ENCODE peak calls at places on chromosomes 4 and X, in nine cellular contexts. One of them, this sample, is unnamed.

GRCh38 chr4:147599764-147600163 is 17.4 kb upstream of the TMEM184C start:
- DNase-seq in stimulated activated CD4-positive, alpha-beta T cell treated with anti-CD3 and anti-CD28 coated beads, TNF-alpha, amount 100 ng/mL, for 48 hours: no peak
- DNase-seq in neuronal stem cell: no peak
- DNase-seq in pons: no peak
- DNase-seq in A549: no peak
- DNase-seq in GM13976: no peak
- DNase-seq in Ammon's horn: no peak
- DNase-seq in stimulated activated naive CD8-positive, alpha-beta T cell treated with anti-CD3 and anti-CD28 coated beads, Interleukin-15, Interleukin-2, amounts not matched to agents 100 U/mL and 50 U/mL, for 24 hours: no peak
- DNase-seq in upper lobe of left lung: no peak
- DNase-seq in this sample: peak

GRCh38 chr4:126364290-126364978 is 1049.7 kb downstream of the FAT4 start:
- DNase-seq in GM13976: no peak
- DNase-seq in stimulated activated CD4-positive, alpha-beta T cell treated with anti-CD3 and anti-CD28 coated beads, TNF-alpha, amount 100 ng/mL, for 48 hours: no peak
- DNase-seq in pons: no peak
- DNase-seq in neuronal stem cell: no peak
- DNase-seq in A549: no peak
- DNase-seq in upper lobe of left lung: no peak
- DNase-seq in stimulated activated naive CD8-positive, alpha-beta T cell treated with anti-CD3 and anti-CD28 coated beads, Interleukin-15, Interleukin-2, amounts not matched to agents 100 U/mL and 50 U/mL, for 24 hours: no peak
- DNase-seq in Ammon's horn: no peak
- DNase-seq in this sample: no peak

GRCh38 chr4:119861731-119862130 is 204.9 kb downstream of the MAD2L1 start:
- DNase-seq in pons: peak
- DNase-seq in A549: no peak
- DNase-seq in neuronal stem cell: no peak
- DNase-seq in upper lobe of left lung: no peak
- DNase-seq in GM13976: no peak
- DNase-seq in Ammon's horn: no peak
- DNase-seq in stimulated activated naive CD8-positive, alpha-beta T cell treated with anti-CD3 and anti-CD28 coated beads, Interleukin-15, Interleukin-2, amounts not matched to agents 100 U/mL and 50 U/mL, for 24 hours: no peak
- DNase-seq in stimulated activated CD4-positive, alpha-beta T cell treated with anti-CD3 and anti-CD28 coated beads, TNF-alpha, amount 100 ng/mL, for 48 hours: no peak
- DNase-seq in this sample: no peak

GRCh38 chr4:30903493-30903892 is 183.3 kb downstream of the PCDH7 start:
- DNase-seq in A549: no peak
- DNase-seq in Ammon's horn: no peak
- DNase-seq in stimulated activated naive CD8-positive, alpha-beta T cell treated with anti-CD3 and anti-CD28 coated beads, Interleukin-15, Interleukin-2, amounts not matched to agents 100 U/mL and 50 U/mL, for 24 hours: no peak
- DNase-seq in neuronal stem cell: no peak
- DNase-seq in GM13976: no peak
- DNase-seq in upper lobe of left lung: no peak
- DNase-seq in stimulated activated CD4-positive, alpha-beta T cell treated with anti-CD3 and anti-CD28 coated beads, TNF-alpha, amount 100 ng/mL, for 48 hours: no peak
- DNase-seq in pons: no peak
- DNase-seq in this sample: peak

GRCh38 chr4:155952546-155952945 is 1.1 kb downstream of the CTSO start:
- DNase-seq in A549: no peak
- DNase-seq in GM13976: no peak
- DNase-seq in stimulated activated naive CD8-positive, alpha-beta T cell treated with anti-CD3 and anti-CD28 coated beads, Interleukin-15, Interleukin-2, amounts not matched to agents 100 U/mL and 50 U/mL, for 24 hours: no peak
- DNase-seq in neuronal stem cell: no peak
- DNase-seq in Ammon's horn: no peak
- DNase-seq in upper lobe of left lung: no peak
- DNase-seq in stimulated activated CD4-positive, alpha-beta T cell treated with anti-CD3 and anti-CD28 coated beads, TNF-alpha, amount 100 ng/mL, for 48 hours: no peak
- DNase-seq in pons: no peak
- DNase-seq in this sample: no peak

GRCh38 chr4:951186-951585 is 18.9 kb downstream of the TMEM175 start:
- DNase-seq in pons: no peak
- DNase-seq in GM13976: no peak
- DNase-seq in upper lobe of left lung: no peak
- DNase-seq in Ammon's horn: no peak
- DNase-seq in A549: no peak
- DNase-seq in stimulated activated CD4-positive, alpha-beta T cell treated with anti-CD3 and anti-CD28 coated beads, TNF-alpha, amount 100 ng/mL, for 48 hours: no peak
- DNase-seq in stimulated activated naive CD8-positive, alpha-beta T cell treated with anti-CD3 and anti-CD28 coated beads, Interleukin-15, Interleukin-2, amounts not matched to agents 100 U/mL and 50 U/mL, for 24 hours: no peak
- DNase-seq in neuronal stem cell: no peak
- DNase-seq in this sample: no peak

GRCh38 chr4:165457793-165458192 is 79.0 kb downstream of the CPE start:
- DNase-seq in pons: no peak
- DNase-seq in A549: no peak
- DNase-seq in upper lobe of left lung: no peak
- DNase-seq in GM13976: no peak
- DNase-seq in stimulated activated CD4-positive, alpha-beta T cell treated with anti-CD3 and anti-CD28 coated beads, TNF-alpha, amount 100 ng/mL, for 48 hours: no peak
- DNase-seq in stimulated activated naive CD8-positive, alpha-beta T cell treated with anti-CD3 and anti-CD28 coated beads, Interleukin-15, Interleukin-2, amounts not matched to agents 100 U/mL and 50 U/mL, for 24 hours: no peak
- DNase-seq in Ammon's horn: no peak
- DNase-seq in neuronal stem cell: no peak
- DNase-seq in this sample: no peak

GRCh38 chr4:926538-926937 is 5.6 kb downstream of the GAK start:
- DNase-seq in A549: peak
- DNase-seq in upper lobe of left lung: peak
- DNase-seq in stimulated activated naive CD8-positive, alpha-beta T cell treated with anti-CD3 and anti-CD28 coated beads, Interleukin-15, Interleukin-2, amounts not matched to agents 100 U/mL and 50 U/mL, for 24 hours: no peak
- DNase-seq in GM13976: no peak
- DNase-seq in Ammon's horn: no peak
- DNase-seq in stimulated activated CD4-positive, alpha-beta T cell treated with anti-CD3 and anti-CD28 coated beads, TNF-alpha, amount 100 ng/mL, for 48 hours: no peak
- DNase-seq in neuronal stem cell: peak
- DNase-seq in pons: no peak
- DNase-seq in this sample: no peak

GRCh38 chr4:72971572-72971971 is 97.9 kb downstream of the COX18 start:
- DNase-seq in upper lobe of left lung: no peak
- DNase-seq in stimulated activated naive CD8-positive, alpha-beta T cell treated with anti-CD3 and anti-CD28 coated beads, Interleukin-15, Interleukin-2, amounts not matched to agents 100 U/mL and 50 U/mL, for 24 hours: no peak
- DNase-seq in Ammon's horn: no peak
- DNase-seq in stimulated activated CD4-positive, alpha-beta T cell treated with anti-CD3 and anti-CD28 coated beads, TNF-alpha, amount 100 ng/mL, for 48 hours: no peak
- DNase-seq in pons: no peak
- DNase-seq in GM13976: no peak
- DNase-seq in neuronal stem cell: no peak
- DNase-seq in A549: peak
- DNase-seq in this sample: peak

GRCh38 chrX:23332101-23332887 is 2.4 kb upstream of the PTCHD1 start:
- DNase-seq in pons: peak
- DNase-seq in GM13976: peak
- DNase-seq in A549: no peak
- DNase-seq in stimulated activated naive CD8-positive, alpha-beta T cell treated with anti-CD3 and anti-CD28 coated beads, Interleukin-15, Interleukin-2, amounts not matched to agents 100 U/mL and 50 U/mL, for 24 hours: peak
- DNase-seq in upper lobe of left lung: no peak
- DNase-seq in stimulated activated CD4-positive, alpha-beta T cell treated with anti-CD3 and anti-CD28 coated beads, TNF-alpha, amount 100 ng/mL, for 48 hours: no peak
- DNase-seq in Ammon's horn: peak
- DNase-seq in neuronal stem cell: no peak
- DNase-seq in this sample: no peak

GRCh38 chr4:600850-601515 is 24.4 kb upstream of the PDE6B start:
- DNase-seq in stimulated activated naive CD8-positive, alpha-beta T cell treated with anti-CD3 and anti-CD28 coated beads, Interleukin-15, Interleukin-2, amounts not matched to agents 100 U/mL and 50 U/mL, for 24 hours: peak
- DNase-seq in Ammon's horn: peak
- DNase-seq in neuronal stem cell: no peak
- DNase-seq in pons: no peak
- DNase-seq in stimulated activated CD4-positive, alpha-beta T cell treated with anti-CD3 and anti-CD28 coated beads, TNF-alpha, amount 100 ng/mL, for 48 hours: peak
- DNase-seq in GM13976: peak
- DNase-seq in upper lobe of left lung: no peak
- DNase-seq in A549: no peak
- DNase-seq in this sample: no peak

GRCh38 chr4:133156096-133156495 is 7.0 kb downstream of the PCDH10 start:
- DNase-seq in neuronal stem cell: no peak
- DNase-seq in Ammon's horn: peak
- DNase-seq in upper lobe of left lung: no peak
- DNase-seq in GM13976: no peak
- DNase-seq in pons: peak
- DNase-seq in stimulated activated naive CD8-positive, alpha-beta T cell treated with anti-CD3 and anti-CD28 coated beads, Interleukin-15, Interleukin-2, amounts not matched to agents 100 U/mL and 50 U/mL, for 24 hours: no peak
- DNase-seq in A549: no peak
- DNase-seq in stimulated activated CD4-positive, alpha-beta T cell treated with anti-CD3 and anti-CD28 coated beads, TNF-alpha, amount 100 ng/mL, for 48 hours: no peak
- DNase-seq in this sample: no peak

GRCh38 chrX:7706032-7706431 is 136.9 kb upstream of the VCX start:
- DNase-seq in neuronal stem cell: no peak
- DNase-seq in GM13976: no peak
- DNase-seq in A549: peak
- DNase-seq in Ammon's horn: peak
- DNase-seq in pons: peak
- DNase-seq in stimulated activated CD4-positive, alpha-beta T cell treated with anti-CD3 and anti-CD28 coated beads, TNF-alpha, amount 100 ng/mL, for 48 hours: no peak
- DNase-seq in stimulated activated naive CD8-positive, alpha-beta T cell treated with anti-CD3 and anti-CD28 coated beads, Interleukin-15, Interleukin-2, amounts not matched to agents 100 U/mL and 50 U/mL, for 24 hours: no peak
- DNase-seq in upper lobe of left lung: no peak
- DNase-seq in this sample: no peak

GRCh38 chr4:40375090-40375489 is 40.0 kb downstream of the CHRNA9 start:
- DNase-seq in GM13976: no peak
- DNase-seq in pons: no peak
- DNase-seq in neuronal stem cell: no peak
- DNase-seq in A549: no peak
- DNase-seq in stimulated activated naive CD8-positive, alpha-beta T cell treated with anti-CD3 and anti-CD28 coated beads, Interleukin-15, Interleukin-2, amounts not matched to agents 100 U/mL and 50 U/mL, for 24 hours: no peak
- DNase-seq in stimulated activated CD4-positive, alpha-beta T cell treated with anti-CD3 and anti-CD28 coated beads, TNF-alpha, amount 100 ng/mL, for 48 hours: no peak
- DNase-seq in upper lobe of left lung: no peak
- DNase-seq in Ammon's horn: no peak
- DNase-seq in this sample: no peak

GRCh38 chrX:35726176-35726575 is 72.0 kb upstream of the MAGEB16 start:
- DNase-seq in stimulated activated naive CD8-positive, alpha-beta T cell treated with anti-CD3 and anti-CD28 coated beads, Interleukin-15, Interleukin-2, amounts not matched to agents 100 U/mL and 50 U/mL, for 24 hours: no peak
- DNase-seq in GM13976: no peak
- DNase-seq in Ammon's horn: no peak
- DNase-seq in upper lobe of left lung: no peak
- DNase-seq in neuronal stem cell: no peak
- DNase-seq in stimulated activated CD4-positive, alpha-beta T cell treated with anti-CD3 and anti-CD28 coated beads, TNF-alpha, amount 100 ng/mL, for 48 hours: no peak
- DNase-seq in pons: no peak
- DNase-seq in A549: peak
- DNase-seq in this sample: no peak